ENCODE peak calls at places on chromosomes 2 and 18, in six cellular contexts. B is GM23338, K is SK-N-SH, S is neural progenitor cell, A is GM23248, L is PC-3. T is an unnamed sample.

GRCh38 chr2:61949458-61950107 is 44.1 kb downstream of the COMMD1 start:
- DNase-seq in L (no peak), A (no peak), K (no peak), S (no peak), B (no peak), T (no peak)

GRCh38 chr2:70790079-70790963 is at the start of gene FIGLA:
- DNase-seq in K (peak; percentile 78), L (no peak), A (no peak), B (peak; percentile 73), S (peak; percentile 71), T (no peak)

GRCh38 chr2:136376211-136376610 is 258.3 kb upstream of the CXCR4 start:
- DNase-seq in S (no peak), B (no peak), K (no peak), A (no peak), L (no peak), T (no peak)

GRCh38 chr2:234950435-234950729 is 1.4 kb upstream of the SH3BP4 start:
- DNase-seq in A (no peak), S (no peak), K (no peak), B (no peak), L (no peak), T (no peak)

GRCh38 chr2:231186325-231186724 is 12.1 kb upstream of the ARMC9 start:
- DNase-seq in A (no peak), L (no peak), B (no peak), K (no peak), S (no peak), T (no peak)

GRCh38 chr18:67731853-67732252 is 215.3 kb upstream of the DSEL start:
- DNase-seq in L (peak; percentile 66), K (no peak), A (peak; percentile 68), B (no peak), S (no peak), T (no peak)

GRCh38 chr2:219523031-219523671 is 8.9 kb downstream of the ASIC4 start:
- DNase-seq in S (peak; percentile 57), L (no peak), B (peak; percentile 84), K (no peak), A (no peak), T (no peak)

GRCh38 chr18:79905389-79905911 is 46.0 kb downstream of the SLC66A2 start:
- DNase-seq in L (no peak), A (peak; percentile 13), K (no peak), S (no peak), B (no peak), T (no peak)

GRCh38 chr18:35183846-35184245 is 57.0 kb upstream of the ZNF397 start:
- DNase-seq in S (no peak), B (no peak), K (no peak), A (no peak), L (no peak), T (no peak)

DNA sequence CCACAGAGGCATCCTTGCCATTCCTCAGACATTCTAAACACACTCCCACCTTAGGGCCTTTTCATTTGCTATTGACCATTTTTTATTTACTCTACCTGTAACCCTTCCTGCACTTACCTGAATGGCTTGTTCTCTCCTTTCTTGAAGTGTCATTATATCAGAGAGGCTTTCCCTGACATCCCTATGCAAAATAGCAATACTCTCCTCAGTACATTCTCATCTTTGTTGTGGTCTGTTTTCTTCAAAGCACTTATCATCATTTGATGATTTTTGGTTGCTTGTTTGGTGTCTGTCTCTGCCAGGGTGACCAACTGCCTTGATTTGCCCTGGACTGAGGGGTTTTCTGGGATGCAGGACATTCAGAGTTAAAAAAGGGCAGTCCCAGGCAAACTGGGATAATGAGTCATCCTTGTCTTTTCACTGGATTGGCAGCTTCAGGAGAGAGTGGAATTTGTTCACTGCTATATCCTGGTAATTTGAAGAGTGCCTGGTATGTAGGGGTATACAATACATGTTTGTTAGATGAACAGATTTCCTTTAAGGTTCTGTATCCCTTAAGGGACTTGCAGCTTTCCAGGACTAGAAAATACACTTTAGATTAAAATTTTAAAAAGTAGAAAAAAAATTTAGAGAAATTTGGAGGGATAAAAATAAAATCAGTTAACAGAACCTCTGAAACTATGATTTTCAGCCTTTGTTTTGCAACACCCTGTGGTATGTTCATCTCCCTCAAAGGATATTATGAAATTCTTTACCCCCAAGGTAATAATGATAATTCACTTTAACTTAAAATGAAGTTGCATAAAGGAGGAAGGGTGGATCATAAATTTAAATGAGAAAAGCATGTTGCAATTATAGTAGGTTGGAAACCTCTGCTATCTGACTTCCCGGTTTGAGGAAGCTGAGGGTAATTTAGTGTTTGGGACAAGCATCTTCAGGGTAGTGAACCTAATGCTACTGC is 102.5 kb downstream of the BABAM2 start:
- DNase-seq in L (peak; percentile 71), A (peak; percentile 65), S (peak; percentile 3), K (no peak), B (peak; percentile 29), T (no peak)
- H3F3A ChIP-seq in L (no peaks in the 10 kb centered on the region), A (peaks cover 32% of the 10 kb centered on the region), S (no peaks in the 10 kb centered on the region), K (no peaks in the 10 kb centered on the region), B (no peaks in the 10 kb centered on the region), T (no peaks in the 10 kb centered on the region)

GRCh38 chr2:186276909-186277308 is 209.2 kb upstream of the ZC3H15 start:
- DNase-seq in B (no peak), K (no peak), A (no peak), L (no peak), S (no peak), T (no peak)
- TF ChIP-seq EZH2phosphoT487 in B (no peak), K (no peak), A (no peak), L (no peak), S (no peak), T (no peak)

GRCh38 chr2:76307495-76307894 is 596.8 kb upstream of the GCFC2 start:
- DNase-seq in A (no peak), L (no peak), S (no peak), B (no peak), K (peak; percentile 32), T (peak; percentile 31)
- H3F3A ChIP-seq in A (no peaks in the 10 kb centered on the region), L (no peaks in the 10 kb centered on the region), S (no peaks in the 10 kb centered on the region), B (no peaks in the 10 kb centered on the region), K (no peaks in the 10 kb centered on the region), T (no peaks in the 10 kb centered on the region)

GRCh38 chr2:74499940-74500577 is 656 bp upstream of the LBX2 start:
- DNase-seq in A (no peak), K (peak; percentile 47), L (no peak), S (no peak), B (peak; percentile 25), T (no peak)

GRCh38 chr2:74498500-74499268 is 719 bp downstream of the LBX2 start:
- DNase-seq in B (peak; percentile 88), A (peak; percentile 63), K (peak; percentile 49), L (peak; percentile 58), S (peak; percentile 88), T (no peak)

GRCh38 chr2:74497777-74498499 is 1.5 kb downstream of the LBX2 start:
- DNase-seq in S (peak; percentile 57), K (peak; percentile 35), B (peak; percentile 72), A (peak; percentile 56), L (no peak), T (no peak)

GRCh38 chr2:74500578-74500946 is 1.2 kb upstream of the LBX2 start:
- DNase-seq in K (no peak), L (no peak), S (no peak), B (peak; percentile 51), A (no peak), T (no peak)

GRCh38 chr2:74499269-74499939 is at the start of gene LBX2:
- DNase-seq in S (peak; percentile 60), B (peak; percentile 57), K (peak; percentile 57), A (peak; percentile 63), L (no peak), T (no peak)
- TF ChIP-seq EZH2phosphoT487 in S (peak; percentile 93), B (peak; percentile 47), K (no peak), A (no peak), L (no peak), T (no peak)

T was measured in MM.1S.